ENCODE peak calls at places on chromosomes 4 and X, in eight cellular contexts. W is vagina, X is upper lobe of right lung, F is hepatocyte, I is IMR-90, Z is SJCRH30, J is upper lobe of left lung, K is left ventricle myocardium inferior. P is an unnamed sample.

GRCh38 chrX:130874751-130875150 is 28.3 kb downstream of the ENOX2 start:
- DNase-seq in W (no peak), X (no peak), F (no peak), I (peak; percentile 52), Z (no peak), J (no peak), K (no peak), P (no peak)

GRCh38 chrX:110741213-110741796 is 54.3 kb downstream of the CHRDL1 start:
- DNase-seq in W (no peak), X (no peak), F (peak; percentile 8), I (peak; percentile 73), Z (no peak), J (no peak), K (no peak), P (no peak)

GRCh38 chrX:28639502-28639901 is 52.3 kb downstream of the IL1RAPL1 start:
- DNase-seq in W (no peak), X (no peak), F (no peak), I (peak; percentile 3), Z (no peak), J (no peak), K (no peak), P (no peak)

GRCh38 chrX:136623400-136623799 is 24.6 kb upstream of the CD40LG start:
- DNase-seq in W (no peak), X (no peak), F (no peak), I (no peak), Z (no peak), J (no peak), K (no peak), P (no peak)

GRCh38 chr4:188346171-188346809 is 207.0 kb downstream of the TRIML1 start:
- DNase-seq in W (no peak), X (no peak), F (no peak), I (no peak), Z (no peak), J (no peak), K (no peak), P (no peak)

GRCh38 chr4:85964298-85964697 is 395.6 kb downstream of the MAPK10 start:
- DNase-seq in W (no peak), X (no peak), F (no peak), I (no peak), Z (no peak), J (no peak), K (no peak), P (no peak)

GRCh38 chr4:54840992-54841768 is 183.4 kb downstream of the KIT start:
- DNase-seq in W (no peak), X (no peak), F (peak; percentile 44), I (peak; percentile 2), Z (peak; percentile 41), J (no peak), K (no peak), P (no peak)

GRCh38 chr4:64781737-64782326 is 372.6 kb upstream of the TECRL start:
- DNase-seq in W (no peak), X (no peak), F (peak; percentile 39), I (peak; percentile 10), Z (peak; percentile 73), J (no peak), K (no peak), P (no peak)

GRCh38 chr4:55722132-55722531 is 86.0 kb upstream of the NMU start:
- DNase-seq in W (no peak), X (no peak), F (no peak), I (no peak), Z (peak; percentile 73), J (no peak), K (no peak), P (no peak)

GRCh38 chr4:87073570-87074470 is 139.0 kb downstream of the AFF1 start:
- DNase-seq in W (no peak), X (peak; percentile 65), F (no peak), I (peak; percentile 62), Z (peak; percentile 26), J (no peak), K (peak; percentile 47), P (no peak)

GRCh38 chrX:148049441-148049840 is 68.3 kb downstream of the FMR1NB start:
- DNase-seq in W (no peak), X (no peak), F (peak; percentile 46), I (peak; percentile 18), Z (peak; percentile 55), J (no peak), K (no peak), P (no peak)

GRCh38 chrX:136210243-136210642 is 41.0 kb downstream of the MAP7D3 start:
- DNase-seq in W (no peak), X (no peak), F (no peak), I (no peak), Z (no peak), J (no peak), K (no peak), P (no peak)

GRCh38 chrX:71652405-71652804 is 14.9 kb upstream of the LOC101059915 start:
- DNase-seq in W (no peak), X (no peak), F (peak; percentile 64), I (peak; percentile 59), Z (peak; percentile 73), J (no peak), K (no peak), P (no peak)

GRCh38 chrX:41923925-41924693 is 755 bp upstream of the CASK start:
- DNase-seq in W (no peak), X (no peak), F (peak; percentile 59), I (peak; percentile 26), Z (peak; percentile 46), J (no peak), K (no peak), P (no peak)

GRCh38 chr4:53586121-53586816 is 5.0 kb downstream of the LNX1 start:
- DNase-seq in W (no peak), X (no peak), F (no peak), I (peak; percentile 99), Z (no peak), J (no peak), K (no peak), P (no peak)

GRCh38 chr4:111475001-111475400 is 670.3 kb upstream of the FAM241A start:
- DNase-seq in W (no peak), X (no peak), F (peak; percentile 69), I (peak; percentile 39), Z (peak; percentile 71), J (no peak), K (no peak), P (no peak)

DNA sequence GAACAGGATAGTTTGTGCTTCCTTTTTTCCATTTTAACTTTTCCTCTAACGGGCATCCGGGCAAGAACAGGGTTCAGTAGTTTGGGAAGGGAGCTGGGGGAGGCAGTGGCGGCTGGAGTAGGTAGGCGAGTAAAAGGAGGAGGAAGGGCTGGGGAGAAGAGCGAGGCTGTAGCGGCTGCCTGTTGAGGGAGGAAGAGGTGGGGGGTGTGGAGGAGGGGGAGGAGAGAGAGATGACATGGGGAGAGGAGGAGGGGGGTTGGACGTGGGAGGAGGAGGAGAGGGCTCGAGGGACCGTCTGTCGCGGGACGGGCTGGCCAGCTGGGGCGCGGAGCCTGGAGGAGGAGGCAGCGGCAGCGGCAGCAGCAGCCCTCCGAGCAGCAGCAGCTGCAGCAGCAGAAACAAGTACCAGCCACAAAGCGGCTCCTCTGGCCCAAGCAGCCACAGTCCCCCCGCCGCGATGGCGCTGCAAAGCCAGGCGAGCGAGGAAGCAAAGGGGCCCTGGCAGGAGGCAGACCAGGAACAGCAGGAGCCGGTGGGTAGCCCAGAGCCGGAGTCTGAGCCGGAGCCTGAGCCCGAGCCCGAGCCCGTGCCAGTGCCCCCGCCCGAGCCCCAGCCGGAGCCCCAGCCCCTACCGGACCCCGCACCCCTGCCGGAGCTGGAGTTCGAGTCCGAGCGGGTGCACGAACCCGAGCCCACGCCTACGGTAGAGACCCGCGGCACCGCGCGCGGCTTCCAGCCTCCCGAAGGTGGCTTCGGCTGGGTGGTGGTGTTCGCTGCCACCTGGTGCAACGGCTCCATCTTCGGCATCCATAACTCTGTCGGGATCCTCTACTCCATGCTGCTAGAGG is at the start of gene SLC16A2:
- DNase-seq in W (no peak), X (peak; percentile 68), F (peak; percentile 81), I (peak; percentile 79), Z (peak; percentile 95), J (peak; percentile 88), K (peak; percentile 70), P (peak; percentile 67)
- H3K4me3 ChIP-seq in W (peak within 1 kb of the TSS; percentile 44), X (peak within 1 kb of the TSS; percentile 49), F (peak within 1 kb of the TSS; percentile 52), I (peak within 1 kb of the TSS; percentile 58), Z (peak within 1 kb of the TSS; percentile 84), J (peak within 1 kb of the TSS; percentile 41), K (peak within 1 kb of the TSS; percentile 71), P (peak within 1 kb of the TSS; percentile 47)

DNA sequence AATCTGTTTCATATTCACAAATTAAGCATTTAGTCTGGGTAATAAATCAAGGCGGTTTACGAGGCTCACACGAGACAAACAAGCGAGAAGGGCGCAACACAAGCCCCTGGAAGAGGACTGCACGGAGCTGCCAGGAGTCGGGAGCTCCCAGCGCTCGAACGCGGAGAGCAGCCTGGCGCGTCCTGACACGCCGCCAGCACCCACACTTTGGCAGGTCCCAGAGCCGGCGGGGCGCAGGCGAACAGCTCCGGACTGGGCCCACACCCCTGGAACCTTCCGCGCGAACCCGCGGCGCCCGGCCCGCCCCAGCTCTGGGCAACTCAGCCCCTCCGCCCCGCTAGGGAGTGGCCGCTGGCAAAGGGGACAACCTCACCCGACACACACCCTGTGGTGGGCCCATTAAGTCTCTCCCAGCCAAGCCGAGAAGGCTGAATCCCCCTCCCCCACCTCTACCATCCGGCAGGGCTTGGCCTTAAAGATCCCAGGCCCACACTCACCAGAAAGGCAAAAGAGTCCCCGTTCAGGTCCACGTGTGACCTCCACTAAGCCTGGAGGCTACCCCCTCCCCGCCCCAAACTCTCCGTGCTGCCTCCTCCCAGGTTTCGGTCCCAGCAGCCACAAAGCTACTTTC is 47.4 kb upstream of the BCOR start:
- DNase-seq in W (no peak), X (peak; percentile 69), F (no peak), I (no peak), Z (peak; percentile 48), J (peak; percentile 83), K (no peak), P (no peak)
- H3K4me1 ChIP-seq in W (peaks cover 39% of the 10 kb centered on the region), X (peaks cover 10% of the 10 kb centered on the region), F (peaks cover 53% of the 10 kb centered on the region), I (peaks cover 3% of the 10 kb centered on the region), Z (no peaks in the 10 kb centered on the region), J (peaks cover 24% of the 10 kb centered on the region), K (peaks cover 53% of the 10 kb centered on the region), P (peaks cover 54% of the 10 kb centered on the region)

GRCh38 chrX:95427389-95427788 is 1257.3 kb upstream of the DIAPH2 start:
- DNase-seq in W (no peak), X (no peak), F (no peak), I (no peak), Z (peak; percentile 0), J (no peak), K (no peak), P (no peak)
- H3K4me3 ChIP-seq in W (no peak overlapping the region), X (no peak overlapping the region), F (no peak overlapping the region), I (no peak overlapping the region), Z (no peak overlapping the region), J (no peak overlapping the region), K (no peak overlapping the region), P (no peak overlapping the region)

GRCh38 chr4:109385260-109385659 is 48.4 kb upstream of the SEC24B start:
- DNase-seq in W (no peak), X (no peak), F (no peak), I (no peak), Z (peak; percentile 54), J (peak; percentile 48), K (no peak), P (no peak)
- H3K4me1 ChIP-seq in W (no peaks in the 10 kb centered on the region), X (no peaks in the 10 kb centered on the region), F (no peaks in the 10 kb centered on the region), I (no peaks in the 10 kb centered on the region), Z (peaks cover 23% of the 10 kb centered on the region), J (no peaks in the 10 kb centered on the region), K (peaks cover 16% of the 10 kb centered on the region), P (no peaks in the 10 kb centered on the region)